ENCODE peak calls at places on chromosomes 5 and 9, in nine cellular contexts. K, Q, Y, S, T, W, E, L and Z are unnamed samples.

GRCh38 chr5:134349463-134349862 is 17.5 kb downstream of the CDKL3 start:
- DNase-seq in Q (no peak), K (no peak), L (no peak), W (no peak), S (no peak), E (no peak), Y (no peak), T (no peak), Z (no peak)

GRCh38 chr9:21997480-21997879 is 2.9 kb downstream of the CDKN2B-AS1 start:
- DNase-seq in S (no peak), E (no peak), T (no peak), L (no peak), K (no peak), Y (no peak), W (no peak), Q (no peak), Z (no peak)

GRCh38 chr5:32274548-32275420 is 38.0 kb downstream of the MTMR12 start:
- DNase-seq in Y (no peak), Q (no peak), E (peak; percentile 47), S (no peak), T (no peak), L (no peak), W (no peak), K (no peak), Z (no peak)

GRCh38 chr5:142874537-142874936 is 104.4 kb downstream of the ARHGAP26 start:
- DNase-seq in L (no peak), Q (no peak), T (no peak), K (peak; percentile 91), E (peak; percentile 42), W (no peak), Y (peak; percentile 55), S (no peak), Z (peak; percentile 85)

GRCh38 chr5:133870661-133871060 is 97.8 kb downstream of the C5orf15 start:
- DNase-seq in Q (no peak), L (no peak), S (no peak), E (peak; percentile 95), T (no peak), W (no peak), Y (no peak), K (no peak), Z (peak; percentile 94)

GRCh38 chr5:181232593-181232992 is 9.5 kb downstream of the TRIM41 start:
- DNase-seq in T (no peak), E (no peak), L (no peak), Q (no peak), K (no peak), Y (no peak), W (no peak), S (no peak), Z (no peak)

GRCh38 chr5:141716468-141716867 is 34.4 kb upstream of the ARAP3 start:
- DNase-seq in T (no peak), S (no peak), W (no peak), K (no peak), Q (no peak), E (no peak), L (no peak), Y (no peak), Z (no peak)

GRCh38 chr5:96838483-96839395 is 31.0 kb upstream of the ERAP1 start:
- DNase-seq in L (no peak), Q (no peak), K (no peak), Y (no peak), W (no peak), S (no peak), T (no peak), E (no peak), Z (peak; percentile 3)

GRCh38 chr5:75059887-75060286 is 7.5 kb upstream of the GCNT4 start:
- DNase-seq in W (no peak), Y (no peak), L (no peak), Q (no peak), K (no peak), S (peak; percentile 8), E (no peak), T (no peak), Z (no peak)

GRCh38 chr9:20744046-20744630 is 60.1 kb downstream of the FOCAD start:
- DNase-seq in Q (no peak), K (no peak), L (no peak), Y (no peak), T (no peak), W (no peak), E (no peak), S (no peak), Z (no peak)

GRCh38 chr9:1916676-1917075 is 98.5 kb upstream of the SMARCA2 start:
- DNase-seq in Y (no peak), Q (no peak), E (no peak), W (no peak), T (no peak), S (no peak), L (no peak), K (no peak), Z (peak; percentile 27)

GRCh38 chr5:150582281-150582791 is 58.1 kb upstream of the SYNPO start:
- DNase-seq in Y (no peak), T (no peak), Q (no peak), E (no peak), W (no peak), L (no peak), K (no peak), S (no peak), Z (peak; percentile 93)

GRCh38 chr5:115634343-115635132 is 8.7 kb upstream of the TMED7 start:
- DNase-seq in E (no peak), S (peak; percentile 92), W (peak; percentile 13), Q (no peak), K (peak; percentile 94), T (peak; percentile 76), Y (peak; percentile 83), L (peak; percentile 85), Z (peak; percentile 77)

GRCh38 chr9:114461468-114461867 is 43.8 kb downstream of the WHRN start:
- DNase-seq in L (no peak), E (no peak), S (no peak), K (no peak), Y (no peak), W (no peak), Q (no peak), T (no peak), Z (no peak)

GRCh38 chr5:107154598-107154997 is 516.1 kb downstream of the EFNA5 start:
- DNase-seq in Y (no peak), T (no peak), S (no peak), L (no peak), Q (no peak), W (no peak), E (no peak), K (no peak), Z (no peak)

GRCh38 chr5:133433133-133433532 is 179.2 kb downstream of the FSTL4 start:
- DNase-seq in Q (no peak), W (no peak), L (no peak), T (no peak), E (no peak), Y (no peak), S (no peak), K (no peak), Z (no peak)

GRCh38 chr9:75892168-75892901 is 1.9 kb downstream of the PCSK5 start:
- DNase-seq in W (no peak), Q (no peak), K (peak; percentile 43), S (peak; percentile 6), L (peak; percentile 68), E (no peak), T (peak; percentile 30), Y (no peak), Z (no peak)

GRCh38 chr5:112479418-112479817 is 60.3 kb upstream of the EPB41L4A start:
- DNase-seq in L (no peak), E (peak; percentile 18), W (no peak), Y (no peak), Q (no peak), S (no peak), K (no peak), T (no peak), Z (no peak)

GRCh38 chr9:79053613-79054012 is 518.2 kb upstream of the TLE4 start:
- DNase-seq in S (no peak), E (no peak), K (no peak), Y (no peak), L (no peak), W (peak; percentile 14), T (no peak), Q (no peak), Z (peak; percentile 51)

GRCh38 chr5:65986796-65987195 is 60.4 kb downstream of the ERBIN start:
- DNase-seq in E (no peak), Q (no peak), S (no peak), Y (no peak), W (no peak), T (no peak), L (no peak), K (no peak), Z (no peak)